ENCODE peak calls at places on chromosomes 2 and 18, in ten cellular contexts. One of them, this sample, is unnamed.

GRCh38 chr2:54372361-54372760 is 83.8 kb upstream of the SPTBN1 start:
- DNase-seq in thoracic aorta: no peak
- DNase-seq in GM23248: no peak
- DNase-seq in tibial artery: no peak
- DNase-seq in trophoblast cell: no peak
- DNase-seq in psoas muscle: no peak
- DNase-seq in adrenal gland: no peak
- DNase-seq in cardiac muscle cell: no peak
- DNase-seq in fibroblast of lung: no peak
- DNase-seq in HCT116: no peak
- DNase-seq in this sample: no peak

GRCh38 chr2:168999668-169000213 is 31.4 kb downstream of the ABCB11 start:
- DNase-seq in thoracic aorta: no peak
- DNase-seq in GM23248: peak; percentile 16
- DNase-seq in tibial artery: no peak
- DNase-seq in trophoblast cell: no peak
- DNase-seq in psoas muscle: no peak
- DNase-seq in adrenal gland: no peak
- DNase-seq in cardiac muscle cell: no peak
- DNase-seq in fibroblast of lung: peak; percentile 16
- DNase-seq in HCT116: no peak
- DNase-seq in this sample: no peak

GRCh38 chr18:65934874-65935273 is 184.1 kb downstream of the CDH7 start:
- DNase-seq in thoracic aorta: no peak
- DNase-seq in GM23248: no peak
- DNase-seq in tibial artery: no peak
- DNase-seq in trophoblast cell: no peak
- DNase-seq in psoas muscle: no peak
- DNase-seq in adrenal gland: no peak
- DNase-seq in cardiac muscle cell: no peak
- DNase-seq in fibroblast of lung: no peak
- DNase-seq in HCT116: no peak
- DNase-seq in this sample: no peak

GRCh38 chr2:45814951-45815621 is 163.6 kb downstream of the PRKCE start:
- DNase-seq in thoracic aorta: no peak
- DNase-seq in GM23248: no peak
- DNase-seq in tibial artery: no peak
- DNase-seq in trophoblast cell: no peak
- DNase-seq in psoas muscle: no peak
- DNase-seq in adrenal gland: no peak
- DNase-seq in cardiac muscle cell: no peak
- DNase-seq in fibroblast of lung: no peak
- DNase-seq in HCT116: no peak
- DNase-seq in this sample: no peak

GRCh38 chr2:65637061-65637460 is 204.7 kb upstream of the SPRED2 start:
- DNase-seq in thoracic aorta: no peak
- DNase-seq in GM23248: no peak
- DNase-seq in tibial artery: no peak
- DNase-seq in trophoblast cell: no peak
- DNase-seq in psoas muscle: no peak
- DNase-seq in adrenal gland: no peak
- DNase-seq in cardiac muscle cell: no peak
- DNase-seq in fibroblast of lung: no peak
- DNase-seq in HCT116: no peak
- DNase-seq in this sample: no peak

GRCh38 chr2:26738481-26738880 is 25.6 kb upstream of the SLC35F6 start:
- DNase-seq in thoracic aorta: no peak
- DNase-seq in GM23248: no peak
- DNase-seq in tibial artery: no peak
- DNase-seq in trophoblast cell: no peak
- DNase-seq in psoas muscle: no peak
- DNase-seq in adrenal gland: no peak
- DNase-seq in cardiac muscle cell: no peak
- DNase-seq in fibroblast of lung: no peak
- DNase-seq in HCT116: no peak
- DNase-seq in this sample: no peak

GRCh38 chr2:226903179-226903578 is 67.3 kb downstream of the RHBDD1 start:
- DNase-seq in thoracic aorta: no peak
- DNase-seq in GM23248: peak; percentile 94
- DNase-seq in tibial artery: no peak
- DNase-seq in trophoblast cell: no peak
- DNase-seq in psoas muscle: no peak
- DNase-seq in adrenal gland: peak; percentile 24
- DNase-seq in cardiac muscle cell: no peak
- DNase-seq in fibroblast of lung: peak; percentile 83
- DNase-seq in HCT116: no peak
- DNase-seq in this sample: no peak

GRCh38 chr2:47003641-47004427 is 88.2 kb upstream of the MCFD2 start:
- DNase-seq in thoracic aorta: no peak
- DNase-seq in GM23248: peak; percentile 55
- DNase-seq in tibial artery: peak; percentile 87
- DNase-seq in trophoblast cell: no peak
- DNase-seq in psoas muscle: no peak
- DNase-seq in adrenal gland: no peak
- DNase-seq in cardiac muscle cell: no peak
- DNase-seq in fibroblast of lung: no peak
- DNase-seq in HCT116: peak; percentile 54
- DNase-seq in this sample: no peak

DNA sequence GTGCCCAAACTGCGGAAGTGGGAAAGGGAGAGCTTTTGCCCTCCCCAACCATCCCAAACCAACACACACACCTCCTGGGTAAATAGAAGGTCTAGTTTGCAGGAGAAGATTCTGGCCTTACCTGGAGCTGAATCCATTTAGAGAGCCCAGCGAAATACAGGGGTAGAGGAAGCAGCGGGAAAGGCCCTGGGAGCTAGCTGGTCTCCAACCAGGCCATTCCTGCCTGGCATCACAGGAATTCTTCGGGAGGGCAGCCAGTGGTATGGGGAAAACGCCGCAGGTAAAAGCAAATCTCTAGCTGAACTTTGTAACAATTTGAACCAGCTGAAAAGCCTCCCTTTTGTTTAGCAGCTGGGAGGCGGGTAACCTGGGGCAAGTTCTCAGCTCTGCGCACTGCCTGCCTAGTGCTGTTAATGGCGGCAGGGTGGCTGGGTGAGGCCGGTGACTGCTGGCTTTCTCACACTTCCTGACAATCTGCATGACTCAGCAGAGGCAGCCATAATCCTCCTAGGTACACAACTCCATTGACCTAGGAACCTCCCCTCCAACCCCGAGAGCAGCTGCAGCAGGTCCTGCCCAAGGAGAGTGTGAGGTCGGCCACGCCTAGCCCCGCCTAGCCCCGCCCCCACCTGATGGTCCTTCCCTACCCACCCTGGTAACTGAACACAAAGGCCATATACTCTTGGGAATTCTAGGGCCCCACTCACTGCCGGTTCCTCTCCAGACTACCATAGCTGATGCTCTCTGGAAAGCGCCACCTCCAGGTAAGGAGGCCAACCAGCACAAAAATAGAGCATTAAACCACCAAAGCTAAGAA is 483.8 kb upstream of the REG3G start:
- DNase-seq in thoracic aorta: no peak
- DNase-seq in GM23248: no peak
- DNase-seq in tibial artery: no peak
- DNase-seq in trophoblast cell: peak; percentile 88
- DNase-seq in psoas muscle: no peak
- DNase-seq in adrenal gland: no peak
- DNase-seq in cardiac muscle cell: no peak
- DNase-seq in fibroblast of lung: no peak
- DNase-seq in HCT116: no peak
- DNase-seq in this sample: no peak
- H3K4me3 ChIP-seq in thoracic aorta: no peak overlapping the region
- H3K4me3 ChIP-seq in GM23248: no peak overlapping the region
- H3K4me3 ChIP-seq in tibial artery: no peak overlapping the region
- H3K4me3 ChIP-seq in trophoblast cell: no peak overlapping the region
- H3K4me3 ChIP-seq in psoas muscle: no peak overlapping the region
- H3K4me3 ChIP-seq in adrenal gland: no peak overlapping the region
- H3K4me3 ChIP-seq in cardiac muscle cell: no peak overlapping the region
- H3K4me3 ChIP-seq in fibroblast of lung: no peak overlapping the region
- H3K4me3 ChIP-seq in HCT116: no peak overlapping the region
- H3K4me3 ChIP-seq in this sample: no peak overlapping the region

GRCh38 chr2:172279214-172279613 is 148.2 kb upstream of the ITGA6 start:
- DNase-seq in thoracic aorta: no peak
- DNase-seq in GM23248: no peak
- DNase-seq in tibial artery: no peak
- DNase-seq in trophoblast cell: no peak
- DNase-seq in psoas muscle: no peak
- DNase-seq in adrenal gland: no peak
- DNase-seq in cardiac muscle cell: no peak
- DNase-seq in fibroblast of lung: no peak
- DNase-seq in HCT116: no peak
- DNase-seq in this sample: no peak

GRCh38 chr2:172278642-172279041 is 148.7 kb upstream of the ITGA6 start:
- DNase-seq in thoracic aorta: no peak
- DNase-seq in GM23248: no peak
- DNase-seq in tibial artery: no peak
- DNase-seq in trophoblast cell: no peak
- DNase-seq in psoas muscle: no peak
- DNase-seq in adrenal gland: no peak
- DNase-seq in cardiac muscle cell: no peak
- DNase-seq in fibroblast of lung: no peak
- DNase-seq in HCT116: no peak
- DNase-seq in this sample: no peak

GRCh38 chr2:172281648-172282576 is 145.5 kb upstream of the ITGA6 start:
- DNase-seq in thoracic aorta: no peak
- DNase-seq in GM23248: peak; percentile 84
- DNase-seq in tibial artery: no peak
- DNase-seq in trophoblast cell: no peak
- DNase-seq in psoas muscle: no peak
- DNase-seq in adrenal gland: no peak
- DNase-seq in cardiac muscle cell: no peak
- DNase-seq in fibroblast of lung: peak; percentile 79
- DNase-seq in HCT116: no peak
- DNase-seq in this sample: no peak

GRCh38 chr2:172280820-172281454 is 146.4 kb upstream of the ITGA6 start:
- DNase-seq in thoracic aorta: no peak
- DNase-seq in GM23248: no peak
- DNase-seq in tibial artery: no peak
- DNase-seq in trophoblast cell: no peak
- DNase-seq in psoas muscle: no peak
- DNase-seq in adrenal gland: peak; percentile 29
- DNase-seq in cardiac muscle cell: no peak
- DNase-seq in fibroblast of lung: no peak
- DNase-seq in HCT116: no peak
- DNase-seq in this sample: no peak

GRCh38 chr2:172279843-172280242 is 147.5 kb upstream of the ITGA6 start:
- DNase-seq in thoracic aorta: no peak
- DNase-seq in GM23248: no peak
- DNase-seq in tibial artery: no peak
- DNase-seq in trophoblast cell: no peak
- DNase-seq in psoas muscle: no peak
- DNase-seq in adrenal gland: no peak
- DNase-seq in cardiac muscle cell: no peak
- DNase-seq in fibroblast of lung: no peak
- DNase-seq in HCT116: no peak
- DNase-seq in this sample: no peak
- H3K4me1 ChIP-seq in thoracic aorta: peaks cover under 1% of the 10 kb centered on the region
- H3K4me1 ChIP-seq in GM23248: peaks cover 33% of the 10 kb centered on the region
- H3K4me1 ChIP-seq in tibial artery: no peaks in the 10 kb centered on the region
- H3K4me1 ChIP-seq in trophoblast cell: peaks cover 13% of the 10 kb centered on the region
- H3K4me1 ChIP-seq in psoas muscle: peaks cover 12% of the 10 kb centered on the region
- H3K4me1 ChIP-seq in adrenal gland: no peaks in the 10 kb centered on the region
- H3K4me1 ChIP-seq in cardiac muscle cell: peaks cover 8% of the 10 kb centered on the region
- H3K4me1 ChIP-seq in fibroblast of lung: peaks cover 13% of the 10 kb centered on the region
- H3K4me1 ChIP-seq in HCT116: peaks cover 1% of the 10 kb centered on the region
- H3K4me1 ChIP-seq in this sample: peaks cover 2% of the 10 kb centered on the region

GRCh38 chr2:74887445-74887951 is 53.6 kb downstream of the HK2 start:
- DNase-seq in thoracic aorta: no peak
- DNase-seq in GM23248: peak; percentile 87
- DNase-seq in tibial artery: no peak
- DNase-seq in trophoblast cell: peak; percentile 44
- DNase-seq in psoas muscle: no peak
- DNase-seq in adrenal gland: no peak
- DNase-seq in cardiac muscle cell: no peak
- DNase-seq in fibroblast of lung: peak; percentile 65
- DNase-seq in HCT116: no peak
- DNase-seq in this sample: no peak

GRCh38 chr2:74887961-74888670 is 54.2 kb downstream of the HK2 start:
- DNase-seq in thoracic aorta: no peak
- DNase-seq in GM23248: peak; percentile 73
- DNase-seq in tibial artery: no peak
- DNase-seq in trophoblast cell: no peak
- DNase-seq in psoas muscle: no peak
- DNase-seq in adrenal gland: no peak
- DNase-seq in cardiac muscle cell: no peak
- DNase-seq in fibroblast of lung: peak; percentile 33
- DNase-seq in HCT116: no peak
- DNase-seq in this sample: no peak

GRCh38 chr2:74890711-74891110 is 56.8 kb downstream of the HK2 start:
- DNase-seq in thoracic aorta: no peak
- DNase-seq in GM23248: no peak
- DNase-seq in tibial artery: no peak
- DNase-seq in trophoblast cell: no peak
- DNase-seq in psoas muscle: no peak
- DNase-seq in adrenal gland: no peak
- DNase-seq in cardiac muscle cell: no peak
- DNase-seq in fibroblast of lung: no peak
- DNase-seq in HCT116: no peak
- DNase-seq in this sample: no peak

GRCh38 chr2:74891136-74891764 is 57.3 kb downstream of the HK2 start:
- DNase-seq in thoracic aorta: no peak
- DNase-seq in GM23248: no peak
- DNase-seq in tibial artery: no peak
- DNase-seq in trophoblast cell: no peak
- DNase-seq in psoas muscle: no peak
- DNase-seq in adrenal gland: no peak
- DNase-seq in cardiac muscle cell: no peak
- DNase-seq in fibroblast of lung: no peak
- DNase-seq in HCT116: no peak
- DNase-seq in this sample: no peak

DNA sequence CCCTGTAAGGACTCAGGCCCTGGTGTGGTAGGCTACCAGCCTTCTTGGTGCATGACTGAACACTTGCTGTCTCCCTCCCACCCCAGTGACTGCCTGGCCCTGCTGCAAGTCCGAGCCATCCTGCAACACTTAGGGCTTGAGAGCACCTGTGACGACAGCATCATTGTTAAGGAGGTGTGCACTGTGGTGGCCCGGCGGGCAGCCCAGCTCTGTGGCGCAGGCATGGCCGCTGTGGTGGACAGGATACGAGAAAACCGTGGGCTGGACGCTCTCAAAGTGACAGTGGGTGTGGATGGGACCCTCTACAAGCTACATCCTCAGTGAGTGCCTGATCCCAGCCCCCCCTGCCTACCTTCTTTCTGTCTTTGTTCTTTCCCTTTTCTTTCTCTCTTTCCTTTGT is 55.2 kb downstream of the HK2 start:
- DNase-seq in thoracic aorta: no peak
- DNase-seq in GM23248: no peak
- DNase-seq in tibial artery: no peak
- DNase-seq in trophoblast cell: no peak
- DNase-seq in psoas muscle: no peak
- DNase-seq in adrenal gland: no peak
- DNase-seq in cardiac muscle cell: no peak
- DNase-seq in fibroblast of lung: no peak
- DNase-seq in HCT116: no peak
- DNase-seq in this sample: no peak
- H3K27ac ChIP-seq in thoracic aorta: no peak overlapping the region
- H3K27ac ChIP-seq in GM23248: no peak overlapping the region
- H3K27ac ChIP-seq in tibial artery: no peak overlapping the region
- H3K27ac ChIP-seq in trophoblast cell: no peak overlapping the region
- H3K27ac ChIP-seq in psoas muscle: no peak overlapping the region
- H3K27ac ChIP-seq in adrenal gland: no peak overlapping the region
- H3K27ac ChIP-seq in cardiac muscle cell: peak overlapping the region; percentile 17
- H3K27ac ChIP-seq in fibroblast of lung: no peak overlapping the region
- H3K27ac ChIP-seq in HCT116: no peak overlapping the region
- H3K27ac ChIP-seq in this sample: no peak overlapping the region

DNA sequence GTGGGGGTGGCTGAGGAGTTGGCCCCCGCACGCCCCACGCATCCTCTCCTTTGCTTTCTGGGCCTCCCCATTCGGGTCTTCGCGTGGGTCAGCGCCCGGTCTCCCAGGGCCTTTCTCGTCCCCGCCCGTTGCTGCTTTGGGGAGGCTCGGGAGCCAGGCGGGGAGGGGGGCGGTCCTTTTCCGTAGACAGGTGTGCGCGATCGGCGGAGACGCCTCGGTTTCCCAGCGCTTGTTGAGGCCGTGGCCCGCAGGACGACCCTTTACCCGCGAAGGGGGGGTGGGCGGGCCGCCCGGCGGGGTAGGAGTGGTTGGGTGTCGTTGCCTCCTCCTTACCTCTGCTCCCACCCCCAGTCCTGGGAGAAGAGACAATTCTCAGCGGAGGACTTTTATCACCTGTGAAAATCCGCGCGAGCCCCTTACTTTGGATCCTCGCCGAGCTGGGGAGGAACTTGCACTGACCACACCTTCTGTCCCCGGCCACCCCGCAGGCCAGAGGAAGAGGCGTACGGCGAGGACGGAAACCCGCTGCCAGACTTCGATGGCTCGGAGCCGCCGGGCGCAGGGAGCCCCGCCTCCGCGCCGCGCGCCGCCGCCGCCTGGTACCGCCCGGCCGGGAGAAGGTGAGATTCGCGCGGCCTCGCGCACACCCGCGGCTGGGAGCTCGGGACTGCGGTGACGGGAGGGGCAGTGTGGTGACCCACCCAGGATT is 2.7 kb downstream of the ADCYAP1 start:
- DNase-seq in thoracic aorta: no peak
- DNase-seq in GM23248: peak; percentile 21
- DNase-seq in tibial artery: no peak
- DNase-seq in trophoblast cell: no peak
- DNase-seq in psoas muscle: peak; percentile 46
- DNase-seq in adrenal gland: peak; percentile 30
- DNase-seq in cardiac muscle cell: peak; percentile 44
- DNase-seq in fibroblast of lung: no peak
- DNase-seq in HCT116: no peak
- DNase-seq in this sample: no peak
- H3K4me3 ChIP-seq in thoracic aorta: peak overlapping the region; percentile 68
- H3K4me3 ChIP-seq in GM23248: peak overlapping the region; percentile 50
- H3K4me3 ChIP-seq in tibial artery: peak overlapping the region; percentile 56
- H3K4me3 ChIP-seq in trophoblast cell: peak overlapping the region; percentile 44
- H3K4me3 ChIP-seq in psoas muscle: peak overlapping the region; percentile 59
- H3K4me3 ChIP-seq in adrenal gland: peak overlapping the region; percentile 44
- H3K4me3 ChIP-seq in cardiac muscle cell: peak overlapping the region; percentile 37
- H3K4me3 ChIP-seq in fibroblast of lung: peak overlapping the region; percentile 39
- H3K4me3 ChIP-seq in HCT116: no peak overlapping the region
- H3K4me3 ChIP-seq in this sample: peak overlapping the region; percentile 36